ENCODE peak calls at places on chromosome 15, in ten cellular contexts. One of them, this sample, is unnamed.

GRCh38 chr15:72231066-72231846 is at the start of gene PKM:
- DNase-seq in cardiac fibroblast: peak; percentile 98
- DNase-seq in Karpas-422: peak; percentile 99
- DNase-seq in T-helper 1 cell: peak; percentile 98
- DNase-seq in endothelial cell of umbilical vein: peak; percentile 88
- DNase-seq in Peyer's patch: peak; percentile 98
- DNase-seq in NCI-H510A treated with DMSO at 0.1 percent for 48 hours: peak; percentile 91
- DNase-seq in H9: peak; percentile 99
- DNase-seq in cardiac muscle cell: peak; percentile 99
- DNase-seq in C1 segment of cervical spinal cord: peak; percentile 93
- DNase-seq in this sample: peak; percentile 100

GRCh38 chr15:91711384-91712082 is 142.0 kb upstream of the SLCO3A1 start:
- DNase-seq in cardiac fibroblast: no peak
- DNase-seq in Karpas-422: no peak
- DNase-seq in T-helper 1 cell: no peak
- DNase-seq in endothelial cell of umbilical vein: no peak
- DNase-seq in Peyer's patch: no peak
- DNase-seq in NCI-H510A treated with DMSO at 0.1 percent for 48 hours: no peak
- DNase-seq in H9: no peak
- DNase-seq in cardiac muscle cell: no peak
- DNase-seq in C1 segment of cervical spinal cord: no peak
- DNase-seq in this sample: no peak

GRCh38 chr15:66681395-66681794 is 20.6 kb upstream of the SMAD6 start:
- DNase-seq in cardiac fibroblast: no peak
- DNase-seq in Karpas-422: no peak
- DNase-seq in T-helper 1 cell: no peak
- DNase-seq in endothelial cell of umbilical vein: no peak
- DNase-seq in Peyer's patch: no peak
- DNase-seq in NCI-H510A treated with DMSO at 0.1 percent for 48 hours: no peak
- DNase-seq in H9: no peak
- DNase-seq in cardiac muscle cell: no peak
- DNase-seq in C1 segment of cervical spinal cord: no peak
- DNase-seq in this sample: no peak

GRCh38 chr15:60973637-60974415 is 255.3 kb downstream of the RORA start:
- DNase-seq in cardiac fibroblast: peak; percentile 47
- DNase-seq in Karpas-422: no peak
- DNase-seq in T-helper 1 cell: no peak
- DNase-seq in endothelial cell of umbilical vein: peak; percentile 69
- DNase-seq in Peyer's patch: no peak
- DNase-seq in NCI-H510A treated with DMSO at 0.1 percent for 48 hours: no peak
- DNase-seq in H9: no peak
- DNase-seq in cardiac muscle cell: peak; percentile 28
- DNase-seq in C1 segment of cervical spinal cord: no peak
- DNase-seq in this sample: no peak

GRCh38 chr15:22855791-22856190 is 17.3 kb downstream of the NIPA2 start:
- DNase-seq in cardiac fibroblast: peak; percentile 23
- DNase-seq in Karpas-422: no peak
- DNase-seq in T-helper 1 cell: no peak
- DNase-seq in endothelial cell of umbilical vein: no peak
- DNase-seq in Peyer's patch: no peak
- DNase-seq in NCI-H510A treated with DMSO at 0.1 percent for 48 hours: no peak
- DNase-seq in H9: no peak
- DNase-seq in cardiac muscle cell: no peak
- DNase-seq in C1 segment of cervical spinal cord: no peak
- DNase-seq in this sample: no peak

GRCh38 chr15:69469467-69470191 is 17.0 kb downstream of the RPLP1 start:
- DNase-seq in cardiac fibroblast: no peak
- DNase-seq in Karpas-422: no peak
- DNase-seq in T-helper 1 cell: no peak
- DNase-seq in endothelial cell of umbilical vein: no peak
- DNase-seq in Peyer's patch: no peak
- DNase-seq in NCI-H510A treated with DMSO at 0.1 percent for 48 hours: no peak
- DNase-seq in H9: no peak
- DNase-seq in cardiac muscle cell: no peak
- DNase-seq in C1 segment of cervical spinal cord: no peak
- DNase-seq in this sample: no peak

GRCh38 chr15:74133071-74133702 is 2.8 kb downstream of the ISLR2 start:
- DNase-seq in cardiac fibroblast: no peak
- DNase-seq in Karpas-422: no peak
- DNase-seq in T-helper 1 cell: peak; percentile 23
- DNase-seq in endothelial cell of umbilical vein: no peak
- DNase-seq in Peyer's patch: no peak
- DNase-seq in NCI-H510A treated with DMSO at 0.1 percent for 48 hours: no peak
- DNase-seq in H9: peak; percentile 60
- DNase-seq in cardiac muscle cell: peak; percentile 24
- DNase-seq in C1 segment of cervical spinal cord: no peak
- DNase-seq in this sample: no peak

GRCh38 chr15:78640840-78641733 is at the start of gene CHRNB4:
- DNase-seq in cardiac fibroblast: peak; percentile 28
- DNase-seq in Karpas-422: no peak
- DNase-seq in T-helper 1 cell: no peak
- DNase-seq in endothelial cell of umbilical vein: peak; percentile 9
- DNase-seq in Peyer's patch: no peak
- DNase-seq in NCI-H510A treated with DMSO at 0.1 percent for 48 hours: no peak
- DNase-seq in H9: peak; percentile 90
- DNase-seq in cardiac muscle cell: peak; percentile 82
- DNase-seq in C1 segment of cervical spinal cord: no peak
- DNase-seq in this sample: no peak

GRCh38 chr15:77335298-77335697 is 84.6 kb downstream of the PEAK1 start:
- DNase-seq in cardiac fibroblast: peak; percentile 35
- DNase-seq in Karpas-422: no peak
- DNase-seq in T-helper 1 cell: no peak
- DNase-seq in endothelial cell of umbilical vein: peak; percentile 31
- DNase-seq in Peyer's patch: no peak
- DNase-seq in NCI-H510A treated with DMSO at 0.1 percent for 48 hours: no peak
- DNase-seq in H9: no peak
- DNase-seq in cardiac muscle cell: no peak
- DNase-seq in C1 segment of cervical spinal cord: no peak
- DNase-seq in this sample: no peak

GRCh38 chr15:49135342-49135857 is 20.0 kb downstream of the COPS2 start:
- DNase-seq in cardiac fibroblast: no peak
- DNase-seq in Karpas-422: no peak
- DNase-seq in T-helper 1 cell: no peak
- DNase-seq in endothelial cell of umbilical vein: no peak
- DNase-seq in Peyer's patch: no peak
- DNase-seq in NCI-H510A treated with DMSO at 0.1 percent for 48 hours: no peak
- DNase-seq in H9: no peak
- DNase-seq in cardiac muscle cell: no peak
- DNase-seq in C1 segment of cervical spinal cord: no peak
- DNase-seq in this sample: no peak

GRCh38 chr15:98144388-98144787 is 183.9 kb downstream of the ARRDC4 start:
- DNase-seq in cardiac fibroblast: no peak
- DNase-seq in Karpas-422: no peak
- DNase-seq in T-helper 1 cell: no peak
- DNase-seq in endothelial cell of umbilical vein: no peak
- DNase-seq in Peyer's patch: no peak
- DNase-seq in NCI-H510A treated with DMSO at 0.1 percent for 48 hours: no peak
- DNase-seq in H9: no peak
- DNase-seq in cardiac muscle cell: no peak
- DNase-seq in C1 segment of cervical spinal cord: no peak
- DNase-seq in this sample: no peak

GRCh38 chr15:88115529-88116152 is 140.9 kb downstream of the NTRK3 start:
- DNase-seq in cardiac fibroblast: peak; percentile 8
- DNase-seq in Karpas-422: no peak
- DNase-seq in T-helper 1 cell: no peak
- DNase-seq in endothelial cell of umbilical vein: no peak
- DNase-seq in Peyer's patch: no peak
- DNase-seq in NCI-H510A treated with DMSO at 0.1 percent for 48 hours: no peak
- DNase-seq in H9: no peak
- DNase-seq in cardiac muscle cell: peak; percentile 70
- DNase-seq in C1 segment of cervical spinal cord: no peak
- DNase-seq in this sample: no peak

GRCh38 chr15:65081270-65081669 is 4.7 kb downstream of the KBTBD13 start:
- DNase-seq in cardiac fibroblast: no peak
- DNase-seq in Karpas-422: no peak
- DNase-seq in T-helper 1 cell: no peak
- DNase-seq in endothelial cell of umbilical vein: no peak
- DNase-seq in Peyer's patch: no peak
- DNase-seq in NCI-H510A treated with DMSO at 0.1 percent for 48 hours: no peak
- DNase-seq in H9: no peak
- DNase-seq in cardiac muscle cell: peak; percentile 75
- DNase-seq in C1 segment of cervical spinal cord: no peak
- DNase-seq in this sample: no peak

GRCh38 chr15:97736748-97737147 is 223.8 kb upstream of the ARRDC4 start:
- DNase-seq in cardiac fibroblast: no peak
- DNase-seq in Karpas-422: no peak
- DNase-seq in T-helper 1 cell: no peak
- DNase-seq in endothelial cell of umbilical vein: no peak
- DNase-seq in Peyer's patch: no peak
- DNase-seq in NCI-H510A treated with DMSO at 0.1 percent for 48 hours: no peak
- DNase-seq in H9: no peak
- DNase-seq in cardiac muscle cell: no peak
- DNase-seq in C1 segment of cervical spinal cord: no peak
- DNase-seq in this sample: no peak

This sample was measured in OCI-LY7.